ENCODE peak calls at places on chromosomes 12 and 14, in four cellular contexts. Q, Z, R and W are unnamed samples.

GRCh38 chr14:72739446-72740405 is 154.2 kb downstream of the DPF3 start:
- DNase-seq in Q (no peak), Z (no peak), R (no peak), W (no peak)

GRCh38 chr12:3333583-3333982 is 157.4 kb upstream of the PRMT8 start:
- DNase-seq in Q (no peak), Z (no peak), R (peak; percentile 62), W (no peak)

GRCh38 chr14:75968461-75968860 is 13.3 kb downstream of the TGFB3 start:
- DNase-seq in Q (no peak), Z (no peak), R (no peak), W (no peak)

GRCh38 chr12:49089831-49090773 is 4.5 kb downstream of the DHH start:
- DNase-seq in Q (no peak), Z (peak; percentile 45), R (peak; percentile 88), W (peak; percentile 59)

GRCh38 chr14:89566180-89566579 is 149.1 kb upstream of the FOXN3 start:
- DNase-seq in Q (no peak), Z (no peak), R (no peak), W (no peak)

GRCh38 chr12:121534495-121535148 is 46.2 kb downstream of the KDM2B start:
- DNase-seq in Q (peak; percentile 9), Z (peak; percentile 65), R (no peak), W (no peak)

GRCh38 chr12:119911147-119911546 is 34.0 kb upstream of the CIT start:
- DNase-seq in Q (no peak), Z (no peak), R (no peak), W (no peak)

GRCh38 chr14:81275995-81276698 is 55.4 kb upstream of the GTF2A1 start:
- DNase-seq in Q (no peak), Z (no peak), R (no peak), W (no peak)

GRCh38 chr12:46402451-46402850 is 29.9 kb upstream of the SLC38A2 start:
- DNase-seq in Q (no peak), Z (no peak), R (peak; percentile 78), W (no peak)

GRCh38 chr12:57175428-57176138 is 28.2 kb upstream of the LRP1-AS start:
- DNase-seq in Q (no peak), Z (peak; percentile 70), R (peak; percentile 96), W (peak; percentile 73)

GRCh38 chr14:74207943-74208342 is 31.3 kb upstream of the VSX2 start:
- DNase-seq in Q (no peak), Z (no peak), R (no peak), W (no peak)

GRCh38 chr12:8644345-8645248 is 18.0 kb downstream of the MFAP5 start:
- DNase-seq in Q (no peak), Z (peak; percentile 54), R (no peak), W (no peak)

GRCh38 chr14:104706733-104707628 is 17.0 kb upstream of the ADSS1 start:
- DNase-seq in Q (no peak), Z (no peak), R (no peak), W (no peak)

GRCh38 chr12:85836716-85837100 is 499 bp upstream of the RASSF9 start:
- DNase-seq in Q (no peak), Z (no peak), R (no peak), W (no peak)

GRCh38 chr14:75454963-75455546 is 27.2 kb downstream of the JDP2 start:
- DNase-seq in Q (no peak), Z (no peak), R (peak; percentile 87), W (peak; percentile 41)

GRCh38 chr14:22849212-22849819 is 12.9 kb downstream of the MMP14 start:
- DNase-seq in Q (no peak), Z (no peak), R (peak; percentile 89), W (no peak)

GRCh38 chr14:72430457-72430856 is 463.4 kb downstream of the DPF3 start:
- DNase-seq in Q (no peak), Z (no peak), R (no peak), W (no peak)

GRCh38 chr14:38111046-38111445 is 96.7 kb upstream of the SSTR1 start:
- DNase-seq in Q (no peak), Z (no peak), R (no peak), W (no peak)

GRCh38 chr12:27914956-27915355 is 57.6 kb downstream of the PTHLH start:
- DNase-seq in Q (no peak), Z (no peak), R (no peak), W (no peak)

GRCh38 chr12:25811656-25812126 is 146.8 kb upstream of the RASSF8 start:
- DNase-seq in Q (no peak), Z (no peak), R (no peak), W (peak; percentile 78)

GRCh38 chr12:54463034-54463433 is 10.4 kb downstream of the GTSF1 start:
- DNase-seq in Q (no peak), Z (no peak), R (no peak), W (no peak)

GRCh38 chr14:87522575-87522974 is 470.4 kb downstream of the GALC start:
- DNase-seq in Q (no peak), Z (no peak), R (no peak), W (no peak)

GRCh38 chr14:64971890-64972785 is at the start of gene RAB15:
- DNase-seq in Q (no peak), Z (peak; percentile 42), R (peak; percentile 84), W (peak; percentile 28)

GRCh38 chr12:39125580-39125979 is 220.2 kb upstream of the CPNE8 start:
- DNase-seq in Q (no peak), Z (no peak), R (no peak), W (no peak)

GRCh38 chr12:46473634-46474201 is 101.1 kb upstream of the SLC38A2 start:
- DNase-seq in Q (no peak), Z (no peak), R (peak; percentile 83), W (peak; percentile 98)

GRCh38 chr14:71475916-71476315 is 456.3 kb upstream of the RGS6 start:
- DNase-seq in Q (no peak), Z (peak; percentile 16), R (no peak), W (peak; percentile 10)

GRCh38 chr12:62259311-62259992 is 752 bp upstream of the USP15 start:
- DNase-seq in Q (no peak), Z (no peak), R (no peak), W (peak; percentile 28)